ENCODE peak calls at places on chromosomes 6 and 20, in ten cellular contexts. One of them, this sample, is unnamed.

GRCh38 chr20:41408131-41408789 is 41.6 kb upstream of the EMILIN3 start:
- DNase-seq in mammary epithelial cell: no peak
- DNase-seq in HTR-8/SVneo: no peak
- DNase-seq in tibial artery: no peak
- DNase-seq in pancreas: no peak
- DNase-seq in cardiac fibroblast: no peak
- DNase-seq in non-pigmented ciliary epithelial cell: no peak
- DNase-seq in Right ventricle myocardium superior: no peak
- DNase-seq in RWPE1: no peak
- DNase-seq in GM03348: no peak
- DNase-seq in this sample: no peak

GRCh38 chr20:58618694-58619540 is 32.2 kb upstream of the STX16 start:
- DNase-seq in tibial artery: peak
- DNase-seq in cardiac fibroblast: peak
- DNase-seq in mammary epithelial cell: peak
- DNase-seq in RWPE1: no peak
- DNase-seq in non-pigmented ciliary epithelial cell: peak
- DNase-seq in HTR-8/SVneo: no peak
- DNase-seq in Right ventricle myocardium superior: peak
- DNase-seq in pancreas: no peak
- DNase-seq in GM03348: peak
- DNase-seq in this sample: peak

GRCh38 chr20:54475334-54476287 is at the start of gene DOK5:
- DNase-seq in GM03348: peak
- DNase-seq in tibial artery: peak
- DNase-seq in Right ventricle myocardium superior: peak
- DNase-seq in mammary epithelial cell: peak
- DNase-seq in RWPE1: no peak
- DNase-seq in cardiac fibroblast: peak
- DNase-seq in HTR-8/SVneo: no peak
- DNase-seq in pancreas: peak
- DNase-seq in non-pigmented ciliary epithelial cell: no peak
- DNase-seq in this sample: no peak

GRCh38 chr6:170480045-170480714 is 72.9 kb downstream of the PSMB1 start:
- DNase-seq in RWPE1: no peak
- DNase-seq in mammary epithelial cell: peak
- DNase-seq in cardiac fibroblast: peak
- DNase-seq in pancreas: peak
- DNase-seq in tibial artery: no peak
- DNase-seq in Right ventricle myocardium superior: no peak
- DNase-seq in non-pigmented ciliary epithelial cell: no peak
- DNase-seq in GM03348: peak
- DNase-seq in HTR-8/SVneo: peak
- DNase-seq in this sample: no peak

GRCh38 chr6:111456208-111456607 is 26.8 kb downstream of the REV3L start:
- DNase-seq in cardiac fibroblast: peak
- DNase-seq in Right ventricle myocardium superior: no peak
- DNase-seq in tibial artery: no peak
- DNase-seq in RWPE1: no peak
- DNase-seq in GM03348: no peak
- DNase-seq in mammary epithelial cell: no peak
- DNase-seq in pancreas: no peak
- DNase-seq in HTR-8/SVneo: no peak
- DNase-seq in non-pigmented ciliary epithelial cell: no peak
- DNase-seq in this sample: no peak

GRCh38 chr6:157406666-157407065 is 25.7 kb downstream of the ZDHHC14 start:
- DNase-seq in Right ventricle myocardium superior: no peak
- DNase-seq in pancreas: no peak
- DNase-seq in GM03348: no peak
- DNase-seq in non-pigmented ciliary epithelial cell: no peak
- DNase-seq in mammary epithelial cell: no peak
- DNase-seq in HTR-8/SVneo: no peak
- DNase-seq in tibial artery: no peak
- DNase-seq in RWPE1: no peak
- DNase-seq in cardiac fibroblast: no peak
- DNase-seq in this sample: no peak

GRCh38 chr6:126094411-126094810 is 108.1 kb downstream of the TRMT11 start:
- DNase-seq in HTR-8/SVneo: no peak
- DNase-seq in mammary epithelial cell: peak
- DNase-seq in non-pigmented ciliary epithelial cell: no peak
- DNase-seq in RWPE1: no peak
- DNase-seq in tibial artery: no peak
- DNase-seq in pancreas: no peak
- DNase-seq in GM03348: no peak
- DNase-seq in cardiac fibroblast: no peak
- DNase-seq in Right ventricle myocardium superior: no peak
- DNase-seq in this sample: no peak

GRCh38 chr6:90993771-90994170 is 406.9 kb upstream of the MAP3K7 start:
- DNase-seq in RWPE1: no peak
- DNase-seq in mammary epithelial cell: peak
- DNase-seq in tibial artery: no peak
- DNase-seq in GM03348: no peak
- DNase-seq in HTR-8/SVneo: no peak
- DNase-seq in Right ventricle myocardium superior: no peak
- DNase-seq in cardiac fibroblast: no peak
- DNase-seq in non-pigmented ciliary epithelial cell: no peak
- DNase-seq in pancreas: no peak
- DNase-seq in this sample: peak

GRCh38 chr6:132648356-132648755 is 10.6 kb downstream of the TAAR1 start:
- DNase-seq in cardiac fibroblast: peak
- DNase-seq in non-pigmented ciliary epithelial cell: peak
- DNase-seq in pancreas: no peak
- DNase-seq in GM03348: no peak
- DNase-seq in tibial artery: no peak
- DNase-seq in mammary epithelial cell: peak
- DNase-seq in HTR-8/SVneo: no peak
- DNase-seq in Right ventricle myocardium superior: no peak
- DNase-seq in RWPE1: peak
- DNase-seq in this sample: peak

GRCh38 chr6:39327516-39327915 is 5.0 kb upstream of the KCNK16 start:
- DNase-seq in tibial artery: no peak
- DNase-seq in pancreas: no peak
- DNase-seq in GM03348: no peak
- DNase-seq in RWPE1: no peak
- DNase-seq in mammary epithelial cell: no peak
- DNase-seq in cardiac fibroblast: no peak
- DNase-seq in HTR-8/SVneo: no peak
- DNase-seq in non-pigmented ciliary epithelial cell: no peak
- DNase-seq in Right ventricle myocardium superior: no peak
- DNase-seq in this sample: no peak

GRCh38 chr20:46746972-46747371 is 37.5 kb downstream of the SLC2A10 start:
- DNase-seq in pancreas: no peak
- DNase-seq in Right ventricle myocardium superior: no peak
- DNase-seq in cardiac fibroblast: peak
- DNase-seq in mammary epithelial cell: peak
- DNase-seq in RWPE1: peak
- DNase-seq in tibial artery: no peak
- DNase-seq in GM03348: peak
- DNase-seq in non-pigmented ciliary epithelial cell: no peak
- DNase-seq in HTR-8/SVneo: peak
- DNase-seq in this sample: peak

GRCh38 chr20:57306747-57307146 is 22.9 kb upstream of the SPO11 start:
- DNase-seq in HTR-8/SVneo: no peak
- DNase-seq in pancreas: no peak
- DNase-seq in non-pigmented ciliary epithelial cell: no peak
- DNase-seq in Right ventricle myocardium superior: no peak
- DNase-seq in RWPE1: no peak
- DNase-seq in GM03348: no peak
- DNase-seq in cardiac fibroblast: no peak
- DNase-seq in tibial artery: no peak
- DNase-seq in mammary epithelial cell: no peak
- DNase-seq in this sample: peak

GRCh38 chr6:11779308-11780096 is 899 bp upstream of the ADTRP start:
- DNase-seq in tibial artery: peak
- DNase-seq in non-pigmented ciliary epithelial cell: no peak
- DNase-seq in cardiac fibroblast: peak
- DNase-seq in GM03348: no peak
- DNase-seq in pancreas: no peak
- DNase-seq in RWPE1: no peak
- DNase-seq in HTR-8/SVneo: no peak
- DNase-seq in Right ventricle myocardium superior: no peak
- DNase-seq in mammary epithelial cell: no peak
- DNase-seq in this sample: no peak

GRCh38 chr6:122663981-122664380 is 53.8 kb downstream of the PKIB start:
- DNase-seq in mammary epithelial cell: no peak
- DNase-seq in pancreas: peak
- DNase-seq in Right ventricle myocardium superior: no peak
- DNase-seq in RWPE1: no peak
- DNase-seq in non-pigmented ciliary epithelial cell: no peak
- DNase-seq in cardiac fibroblast: no peak
- DNase-seq in tibial artery: no peak
- DNase-seq in GM03348: no peak
- DNase-seq in HTR-8/SVneo: no peak
- DNase-seq in this sample: no peak

GRCh38 chr6:14871196-14871595 is 374.7 kb upstream of the JARID2 start:
- DNase-seq in cardiac fibroblast: no peak
- DNase-seq in RWPE1: peak
- DNase-seq in tibial artery: no peak
- DNase-seq in pancreas: no peak
- DNase-seq in GM03348: no peak
- DNase-seq in HTR-8/SVneo: no peak
- DNase-seq in non-pigmented ciliary epithelial cell: no peak
- DNase-seq in mammary epithelial cell: no peak
- DNase-seq in Right ventricle myocardium superior: peak
- DNase-seq in this sample: peak

GRCh38 chr6:44339301-44339700 is 3.1 kb upstream of the SPATS1 start:
- DNase-seq in cardiac fibroblast: no peak
- DNase-seq in mammary epithelial cell: no peak
- DNase-seq in non-pigmented ciliary epithelial cell: no peak
- DNase-seq in pancreas: peak
- DNase-seq in tibial artery: peak
- DNase-seq in HTR-8/SVneo: no peak
- DNase-seq in GM03348: no peak
- DNase-seq in Right ventricle myocardium superior: no peak
- DNase-seq in RWPE1: no peak
- DNase-seq in this sample: no peak

GRCh38 chr6:133062702-133063319 is 178.3 kb upstream of the EYA4 start:
- DNase-seq in non-pigmented ciliary epithelial cell: no peak
- DNase-seq in pancreas: no peak
- DNase-seq in HTR-8/SVneo: no peak
- DNase-seq in Right ventricle myocardium superior: no peak
- DNase-seq in tibial artery: no peak
- DNase-seq in RWPE1: no peak
- DNase-seq in GM03348: no peak
- DNase-seq in cardiac fibroblast: peak
- DNase-seq in mammary epithelial cell: no peak
- DNase-seq in this sample: no peak

GRCh38 chr6:154508573-154509375 is 1.7 kb downstream of the CNKSR3 start:
- DNase-seq in Right ventricle myocardium superior: no peak
- DNase-seq in non-pigmented ciliary epithelial cell: no peak
- DNase-seq in mammary epithelial cell: peak
- DNase-seq in cardiac fibroblast: no peak
- DNase-seq in pancreas: no peak
- DNase-seq in tibial artery: no peak
- DNase-seq in GM03348: no peak
- DNase-seq in HTR-8/SVneo: no peak
- DNase-seq in RWPE1: peak
- DNase-seq in this sample: peak

GRCh38 chr6:3250278-3250677 is 8.5 kb upstream of the PSMG4 start:
- DNase-seq in RWPE1: no peak
- DNase-seq in tibial artery: no peak
- DNase-seq in GM03348: no peak
- DNase-seq in cardiac fibroblast: peak
- DNase-seq in pancreas: no peak
- DNase-seq in Right ventricle myocardium superior: no peak
- DNase-seq in HTR-8/SVneo: no peak
- DNase-seq in non-pigmented ciliary epithelial cell: no peak
- DNase-seq in mammary epithelial cell: no peak
- DNase-seq in this sample: no peak

GRCh38 chr6:139534472-139535115 is 160.1 kb upstream of the CITED2 start:
- DNase-seq in GM03348: no peak
- DNase-seq in mammary epithelial cell: no peak
- DNase-seq in HTR-8/SVneo: no peak
- DNase-seq in non-pigmented ciliary epithelial cell: no peak
- DNase-seq in Right ventricle myocardium superior: no peak
- DNase-seq in tibial artery: no peak
- DNase-seq in pancreas: peak
- DNase-seq in RWPE1: no peak
- DNase-seq in cardiac fibroblast: no peak
- DNase-seq in this sample: no peak

GRCh38 chr6:95917034-95917433 is 98.7 kb upstream of the FUT9 start:
- DNase-seq in mammary epithelial cell: no peak
- DNase-seq in Right ventricle myocardium superior: no peak
- DNase-seq in RWPE1: no peak
- DNase-seq in cardiac fibroblast: no peak
- DNase-seq in GM03348: no peak
- DNase-seq in HTR-8/SVneo: no peak
- DNase-seq in non-pigmented ciliary epithelial cell: no peak
- DNase-seq in tibial artery: no peak
- DNase-seq in pancreas: no peak
- DNase-seq in this sample: peak

GRCh38 chr6:129893513-129894098 is 32.5 kb upstream of the TMEM244 start:
- DNase-seq in Right ventricle myocardium superior: no peak
- DNase-seq in HTR-8/SVneo: no peak
- DNase-seq in RWPE1: peak
- DNase-seq in pancreas: no peak
- DNase-seq in mammary epithelial cell: peak
- DNase-seq in cardiac fibroblast: peak
- DNase-seq in tibial artery: no peak
- DNase-seq in non-pigmented ciliary epithelial cell: no peak
- DNase-seq in GM03348: peak
- DNase-seq in this sample: peak

GRCh38 chr20:24340933-24341332 is 128.5 kb upstream of the SYNDIG1 start:
- DNase-seq in pancreas: no peak
- DNase-seq in mammary epithelial cell: peak
- DNase-seq in tibial artery: no peak
- DNase-seq in non-pigmented ciliary epithelial cell: no peak
- DNase-seq in cardiac fibroblast: no peak
- DNase-seq in GM03348: no peak
- DNase-seq in RWPE1: no peak
- DNase-seq in HTR-8/SVneo: no peak
- DNase-seq in Right ventricle myocardium superior: no peak
- DNase-seq in this sample: peak

GRCh38 chr6:123589973-123590372 is 46.8 kb downstream of the TRDN start:
- DNase-seq in pancreas: no peak
- DNase-seq in cardiac fibroblast: no peak
- DNase-seq in Right ventricle myocardium superior: no peak
- DNase-seq in mammary epithelial cell: no peak
- DNase-seq in tibial artery: no peak
- DNase-seq in HTR-8/SVneo: no peak
- DNase-seq in non-pigmented ciliary epithelial cell: no peak
- DNase-seq in GM03348: no peak
- DNase-seq in RWPE1: no peak
- DNase-seq in this sample: no peak

GRCh38 chr20:49560646-49561045 is 7.3 kb downstream of the PTGIS start:
- DNase-seq in Right ventricle myocardium superior: no peak
- DNase-seq in tibial artery: peak
- DNase-seq in mammary epithelial cell: no peak
- DNase-seq in HTR-8/SVneo: no peak
- DNase-seq in RWPE1: no peak
- DNase-seq in GM03348: no peak
- DNase-seq in non-pigmented ciliary epithelial cell: no peak
- DNase-seq in pancreas: no peak
- DNase-seq in cardiac fibroblast: no peak
- DNase-seq in this sample: no peak

GRCh38 chr20:50655325-50655880 is 35.9 kb downstream of the RIPOR3 start:
- DNase-seq in pancreas: no peak
- DNase-seq in tibial artery: peak
- DNase-seq in cardiac fibroblast: peak
- DNase-seq in Right ventricle myocardium superior: peak
- DNase-seq in RWPE1: no peak
- DNase-seq in GM03348: peak
- DNase-seq in HTR-8/SVneo: no peak
- DNase-seq in mammary epithelial cell: no peak
- DNase-seq in non-pigmented ciliary epithelial cell: no peak
- DNase-seq in this sample: no peak

GRCh38 chr6:37021356-37022129 is 16.1 kb downstream of the FGD2 start:
- DNase-seq in Right ventricle myocardium superior: no peak
- DNase-seq in non-pigmented ciliary epithelial cell: peak
- DNase-seq in GM03348: peak
- DNase-seq in RWPE1: no peak
- DNase-seq in mammary epithelial cell: peak
- DNase-seq in HTR-8/SVneo: peak
- DNase-seq in pancreas: no peak
- DNase-seq in cardiac fibroblast: peak
- DNase-seq in tibial artery: no peak
- DNase-seq in this sample: peak

GRCh38 chr20:37816726-37817125 is 86.2 kb upstream of the VSTM2L start:
- DNase-seq in mammary epithelial cell: no peak
- DNase-seq in HTR-8/SVneo: no peak
- DNase-seq in cardiac fibroblast: no peak
- DNase-seq in Right ventricle myocardium superior: no peak
- DNase-seq in GM03348: no peak
- DNase-seq in pancreas: no peak
- DNase-seq in tibial artery: no peak
- DNase-seq in RWPE1: no peak
- DNase-seq in non-pigmented ciliary epithelial cell: no peak
- DNase-seq in this sample: no peak